ENCODE peak calls at places on chromosomes 6 and 20, in four cellular contexts. Q is A549; K is BE2C; B is CD8-positive, alpha-beta T cell. S is an unnamed sample.

GRCh38 chr20:44650777-44651493 is 564 bp downstream of the ADA start:
- DNase-seq in Q (peak), K (no peak), B (peak), S (no peak)

GRCh38 chr6:104597541-104598050 is 262.1 kb downstream of the HACE1 start:
- DNase-seq in Q (no peak), K (no peak), B (no peak), S (no peak)

GRCh38 chr6:95548188-95548837 is 29.0 kb upstream of the MANEA start:
- DNase-seq in Q (no peak), K (no peak), B (no peak), S (no peak)

GRCh38 chr20:21125072-21125848 is 622 bp upstream of the KIZ start:
- DNase-seq in Q (peak), K (peak), B (no peak), S (peak)

GRCh38 chr6:111944541-111944940 is 71.3 kb upstream of the FYN start:
- DNase-seq in Q (no peak), K (no peak), B (no peak), S (no peak)

GRCh38 chr6:170022827-170023619 is 267.9 kb downstream of the DLL1 start:
- DNase-seq in Q (no peak), K (no peak), B (no peak), S (no peak)

GRCh38 chr6:64955435-64955848 is 751.6 kb downstream of the EYS start:
- DNase-seq in Q (no peak), K (no peak), B (no peak), S (no peak)

GRCh38 chr20:25984933-25985332 is 288.3 kb upstream of the ZNF337 start:
- DNase-seq in Q (no peak), K (peak), B (peak), S (no peak)

GRCh38 chr6:111722220-111722731 is 116.6 kb upstream of the TRAF3IP2 start:
- DNase-seq in Q (no peak), K (no peak), B (no peak), S (no peak)

GRCh38 chr6:61606500-61606899 is 679.5 kb downstream of the KHDRBS2 start:
- DNase-seq in Q (no peak), K (no peak), B (no peak), S (no peak)

GRCh38 chr6:33988121-33989015 is 157.5 kb downstream of the GRM4 start:
- DNase-seq in Q (no peak), K (no peak), B (no peak), S (no peak)

DNA sequence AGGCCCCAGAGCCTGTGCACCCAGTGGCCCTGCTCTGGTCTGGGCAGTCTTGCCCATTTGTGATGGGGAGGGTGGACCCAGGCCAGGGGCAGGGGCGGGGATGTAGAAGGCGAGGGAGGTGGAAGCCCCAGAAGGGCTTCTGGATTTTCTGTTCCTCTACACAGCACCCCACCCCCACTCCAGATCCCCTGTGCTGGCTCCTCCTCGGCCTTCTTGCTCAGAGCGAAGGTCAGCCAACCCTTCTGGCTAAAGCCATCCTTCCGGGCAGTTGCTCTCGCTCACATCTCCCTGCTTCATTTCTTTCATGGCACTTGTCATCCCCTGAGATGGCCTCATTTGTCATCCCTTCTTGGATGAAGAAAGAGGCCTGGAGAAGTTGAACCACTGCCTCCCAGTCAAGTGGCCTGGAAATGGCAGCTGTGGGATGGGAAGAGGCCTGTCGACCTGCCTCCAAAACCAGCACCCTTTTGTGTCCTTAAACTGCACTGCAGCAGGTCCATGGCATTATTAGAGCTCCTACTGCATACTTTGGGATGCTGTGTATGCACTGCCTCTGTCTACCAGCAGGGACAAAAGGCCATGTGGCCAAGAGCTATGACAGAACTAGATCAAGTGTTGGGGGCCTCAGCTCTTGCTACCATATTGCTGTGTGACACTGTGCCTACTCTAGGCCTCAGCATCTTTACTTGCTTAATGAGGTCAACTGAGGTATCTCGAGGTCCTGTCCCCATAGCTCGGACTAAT is 19.9 kb downstream of the PEDS1 start:
- DNase-seq in Q (no peak), K (no peak), B (no peak), S (no peak)
- TF ChIP-seq CTCF in Q (no peak), K (peak), B (no peak), S (no peak)

DNA sequence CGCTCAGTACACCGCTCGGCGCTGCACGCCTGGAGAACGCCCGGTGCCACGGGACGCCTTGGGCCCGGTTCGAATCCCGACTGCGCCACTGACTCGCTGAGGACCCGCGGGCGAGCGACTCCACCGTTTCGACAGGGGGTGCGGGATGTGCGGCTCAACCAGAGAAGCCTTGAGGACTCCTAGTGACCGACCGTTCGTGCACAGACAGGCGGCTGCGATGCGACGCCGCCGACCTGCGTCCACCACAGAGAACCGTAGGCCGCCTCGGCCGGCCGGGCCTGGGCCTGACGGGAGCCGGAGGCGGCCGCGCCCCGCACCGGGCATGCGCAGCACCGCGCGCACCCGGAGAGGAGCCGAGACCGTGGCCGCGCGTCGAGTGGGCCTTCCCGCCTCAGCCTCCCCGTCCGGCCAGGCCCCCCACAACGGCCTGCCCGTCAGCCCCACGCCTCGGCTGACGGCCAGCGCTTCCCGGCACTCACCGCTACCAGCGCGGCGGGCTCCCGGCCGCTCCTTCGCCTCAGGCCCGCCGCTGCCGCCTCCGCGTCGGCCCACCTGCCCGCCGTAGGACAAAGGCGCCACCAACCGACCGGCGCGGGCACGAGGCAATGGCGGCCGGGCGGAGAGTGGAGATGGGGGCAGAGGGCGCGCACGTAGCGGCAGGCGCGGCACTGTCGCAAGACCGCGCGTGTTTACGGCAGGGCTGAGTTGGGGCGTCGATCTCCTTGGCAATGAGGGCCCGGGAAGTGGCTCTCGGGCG is at the start of gene NCOA5:
- DNase-seq in Q (peak), K (peak), B (peak), S (peak)
- TF ChIP-seq CTCF in Q (peak), K (no peak), B (no peak), S (peak)

DNA sequence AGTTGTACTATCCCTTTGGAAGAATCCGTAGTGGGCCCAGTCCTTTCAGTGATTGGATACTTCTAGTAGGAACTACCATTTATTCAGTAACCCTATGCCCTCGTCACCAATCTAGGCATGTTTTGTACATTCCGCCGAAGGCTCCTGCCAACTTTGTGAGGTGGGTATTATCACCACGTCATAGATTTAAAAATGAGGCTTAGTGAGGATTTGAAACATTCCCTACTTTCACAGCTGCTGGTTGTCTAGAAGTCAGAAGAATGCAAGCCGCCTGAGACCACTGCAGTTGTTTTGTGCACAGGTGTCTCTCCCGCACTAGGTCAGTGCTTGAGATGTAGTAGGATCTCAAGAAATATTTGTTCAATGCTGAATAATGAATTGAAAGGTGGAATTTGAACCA is 32.6 kb downstream of the ENPP1 start:
- DNase-seq in Q (no peak), K (no peak), B (no peak), S (no peak)
- TF ChIP-seq CTCF in Q (no peak), K (no peak), B (no peak), S (no peak)

GRCh38 chr20:19271879-19272651 is 59.6 kb downstream of the SLC24A3 start:
- DNase-seq in Q (no peak), K (no peak), B (no peak), S (no peak)
- TF ChIP-seq CTCF in Q (no peak), K (no peak), B (no peak), S (no peak)

DNA sequence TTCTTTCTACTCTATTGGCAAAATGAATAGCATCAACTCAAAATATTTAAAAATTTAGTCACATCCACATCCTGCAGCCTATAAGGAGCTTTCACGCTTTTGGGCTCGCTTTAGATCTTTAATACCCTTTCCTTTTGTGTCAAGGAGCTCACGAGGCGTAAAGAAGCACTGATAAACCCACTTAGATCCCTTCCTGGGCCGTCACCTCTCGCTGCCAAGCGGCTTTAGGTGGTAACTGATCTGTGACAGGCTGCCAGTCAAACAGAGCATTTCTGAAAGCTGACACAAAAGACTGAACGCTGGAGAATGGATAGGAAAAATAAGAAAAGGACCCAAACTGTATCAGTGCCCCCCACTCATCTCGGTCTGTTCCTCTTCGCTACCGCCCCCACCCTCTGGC is 385.7 kb upstream of the MMS22L start:
- DNase-seq in Q (no peak), K (peak), B (no peak), S (peak)
- TF ChIP-seq CTCF in Q (no peak), K (no peak), B (no peak), S (no peak)

GRCh38 chr6:100257661-100258395 is 206.9 kb downstream of the SIM1 start:
- DNase-seq in Q (peak), K (no peak), B (no peak), S (peak)
- TF ChIP-seq CTCF in Q (peak), K (no peak), B (no peak), S (peak)

GRCh38 chr20:13883425-13883824 is 98.6 kb downstream of the NDUFAF5 start:
- DNase-seq in Q (no peak), K (no peak), B (no peak), S (no peak)
- TF ChIP-seq CTCF in Q (no peak), K (no peak), B (no peak), S (no peak)

S was measured in neural progenitor cell.